ENCODE peak calls at places on chromosomes 1 and 21, in four cellular contexts. V, N, P and H are unnamed samples.

GRCh38 chr1:184621262-184621661 is 133.4 kb downstream of the EDEM3 start:
- DNase-seq in V (no peak), P (peak), N (peak), H (no peak)

GRCh38 chr1:39484564-39484963 is 6.9 kb upstream of the BMP8A start:
- DNase-seq in V (no peak), P (no peak), N (no peak), H (no peak)

GRCh38 chr1:154720328-154721301 is 112.6 kb upstream of the ADAR start:
- DNase-seq in N (no peak), V (no peak), P (no peak), H (no peak)

GRCh38 chr21:16455978-16456377 is 726.2 kb downstream of the USP25 start:
- DNase-seq in V (no peak), N (peak), P (no peak), H (no peak)

GRCh38 chr1:244970236-244970652 is 105.9 kb upstream of the HNRNPU start:
- DNase-seq in N (no peak), V (no peak), P (peak), H (no peak)

GRCh38 chr1:162881590-162881989 is 20.6 kb upstream of the CCDC190 start:
- DNase-seq in V (no peak), N (no peak), P (no peak), H (no peak)

GRCh38 chr1:25573961-25574360 is 30.6 kb downstream of the LDLRAP1 start:
- DNase-seq in P (no peak), V (no peak), N (no peak), H (no peak)

GRCh38 chr21:39083377-39084008 is 99.8 kb downstream of the PSMG1 start:
- DNase-seq in V (no peak), P (no peak), N (peak), H (no peak)

GRCh38 chr1:226133504-226134123 is 52.9 kb downstream of the ACBD3 start:
- DNase-seq in P (no peak), V (peak), N (no peak), H (no peak)

GRCh38 chr1:67393737-67394136 is 36.5 kb downstream of the SERBP1 start:
- DNase-seq in N (no peak), V (no peak), P (no peak), H (no peak)

GRCh38 chr1:40802078-40803075 is 18.8 kb downstream of the KCNQ4 start:
- DNase-seq in V (peak), N (peak), P (peak), H (peak)

GRCh38 chr1:219544163-219544846 is 68.6 kb downstream of the ZC3H11B start:
- DNase-seq in P (no peak), V (no peak), N (no peak), H (no peak)
- TF ChIP-seq CTCF in P (no peak), V (no peak), N (peak), H (peak)

GRCh38 chr1:203176273-203176672 is 647 bp upstream of the MYBPH start:
- DNase-seq in N (no peak), V (no peak), P (no peak), H (no peak)
- H3K4me3 ChIP-seq in N (no peak), V (no peak), P (no peak), H (no peak)

GRCh38 chr1:53636621-53637171 is 102.3 kb downstream of the GLIS1 start:
- DNase-seq in V (no peak), N (no peak), P (no peak), H (no peak)
- TF ChIP-seq CTCF in V (no peak), N (no peak), P (no peak), H (no peak)

GRCh38 chr1:156707027-156707426 is 1.6 kb upstream of the CRABP2 start:
- DNase-seq in P (no peak), N (no peak), V (no peak), H (no peak)

GRCh38 chr1:156705321-156705917 is at the start of gene CRABP2:
- DNase-seq in P (no peak), V (peak), N (peak), H (no peak)

GRCh38 chr1:156707486-156708244 is 2.3 kb upstream of the CRABP2 start:
- DNase-seq in V (peak), N (peak), P (peak), H (no peak)

GRCh38 chr1:156705918-156706646 is 699 bp upstream of the CRABP2 start:
- DNase-seq in N (peak), V (peak), P (no peak), H (no peak)

GRCh38 chr1:156706647-156707008 is 1.2 kb upstream of the CRABP2 start:
- DNase-seq in V (peak), N (peak), P (peak), H (no peak)
- H3K4me3 ChIP-seq in V (peak), N (peak), P (peak), H (peak)

GRCh38 chr1:19879227-19879626 is 3.0 kb upstream of the OTUD3 start:
- DNase-seq in P (no peak), V (no peak), N (no peak), H (no peak)

GRCh38 chr1:19885821-19886220 is 3.6 kb downstream of the OTUD3 start:
- DNase-seq in P (no peak), N (peak), V (no peak), H (no peak)

GRCh38 chr1:19888112-19888511 is 5.9 kb downstream of the OTUD3 start:
- DNase-seq in N (no peak), P (no peak), V (no peak), H (no peak)

GRCh38 chr1:19882111-19883071 is at the start of gene OTUD3:
- DNase-seq in V (peak), N (peak), P (peak), H (peak)

GRCh38 chr1:19884312-19884711 is 2.1 kb downstream of the OTUD3 start:
- DNase-seq in P (no peak), V (no peak), N (no peak), H (no peak)
- TF ChIP-seq CTCF in P (no peak), V (no peak), N (no peak), H (no peak)

DNA sequence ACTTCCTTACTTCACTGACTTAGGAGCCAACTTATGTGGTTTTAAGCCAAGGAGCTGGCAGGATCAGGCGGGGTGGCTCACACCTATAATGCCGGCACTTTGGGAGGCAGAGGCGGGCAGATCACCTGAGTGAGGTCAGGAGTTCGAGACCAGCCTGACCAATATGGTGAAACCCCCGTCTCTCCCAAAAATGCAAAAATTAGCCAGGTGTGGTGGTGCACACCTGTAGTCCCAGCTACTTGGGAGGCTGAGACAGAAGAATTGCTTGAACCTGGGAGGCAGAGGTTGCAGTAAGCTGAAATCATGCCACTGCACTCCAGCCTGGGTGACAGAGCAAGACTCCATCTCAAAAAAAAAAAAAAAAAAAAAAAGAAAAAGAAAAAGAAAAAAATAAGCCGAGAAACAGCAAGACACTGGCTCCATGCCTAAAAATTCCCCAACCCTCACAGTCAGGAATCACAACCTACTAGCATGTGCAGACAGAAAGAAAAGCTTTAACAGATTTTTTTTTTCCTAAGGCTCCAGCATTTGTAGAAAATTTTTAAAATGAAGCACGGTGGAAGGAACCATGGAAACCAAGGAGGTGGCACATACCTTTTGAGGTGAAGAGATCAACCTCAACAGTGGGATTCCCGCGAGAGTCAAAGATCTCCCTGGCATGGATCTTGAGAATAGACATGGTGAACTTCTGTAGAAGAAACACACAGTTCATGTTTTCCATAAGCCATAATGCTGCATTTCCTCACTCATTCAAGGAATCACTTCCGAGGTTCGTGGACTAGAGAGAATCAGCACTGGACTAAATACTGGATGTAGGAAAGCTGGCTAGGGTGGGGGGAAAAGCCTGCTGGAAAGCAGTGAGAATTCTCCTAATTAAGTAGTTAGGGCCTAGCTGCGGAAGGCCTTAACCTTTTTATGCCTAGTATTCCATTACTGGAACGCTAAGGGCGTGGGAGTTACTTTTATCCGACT is 4.0 kb downstream of the ENO1 start:
- DNase-seq in V (no peak), N (peak), P (no peak), H (no peak)
- H3K4me3 ChIP-seq in V (no peak), N (no peak), P (peak), H (no peak)

GRCh38 chr1:2372551-2373490 is 18.5 kb downstream of the MORN1 start:
- DNase-seq in V (no peak), N (no peak), P (no peak), H (no peak)

GRCh38 chr1:2374260-2375155 is 16.8 kb downstream of the MORN1 start:
- DNase-seq in N (no peak), V (no peak), P (no peak), H (no peak)

GRCh38 chr1:2375246-2375922 is 16.0 kb downstream of the MORN1 start:
- DNase-seq in N (no peak), P (no peak), V (no peak), H (no peak)

GRCh38 chr1:2375923-2376260 is 15.5 kb downstream of the MORN1 start:
- DNase-seq in V (no peak), N (no peak), P (no peak), H (no peak)

DNA sequence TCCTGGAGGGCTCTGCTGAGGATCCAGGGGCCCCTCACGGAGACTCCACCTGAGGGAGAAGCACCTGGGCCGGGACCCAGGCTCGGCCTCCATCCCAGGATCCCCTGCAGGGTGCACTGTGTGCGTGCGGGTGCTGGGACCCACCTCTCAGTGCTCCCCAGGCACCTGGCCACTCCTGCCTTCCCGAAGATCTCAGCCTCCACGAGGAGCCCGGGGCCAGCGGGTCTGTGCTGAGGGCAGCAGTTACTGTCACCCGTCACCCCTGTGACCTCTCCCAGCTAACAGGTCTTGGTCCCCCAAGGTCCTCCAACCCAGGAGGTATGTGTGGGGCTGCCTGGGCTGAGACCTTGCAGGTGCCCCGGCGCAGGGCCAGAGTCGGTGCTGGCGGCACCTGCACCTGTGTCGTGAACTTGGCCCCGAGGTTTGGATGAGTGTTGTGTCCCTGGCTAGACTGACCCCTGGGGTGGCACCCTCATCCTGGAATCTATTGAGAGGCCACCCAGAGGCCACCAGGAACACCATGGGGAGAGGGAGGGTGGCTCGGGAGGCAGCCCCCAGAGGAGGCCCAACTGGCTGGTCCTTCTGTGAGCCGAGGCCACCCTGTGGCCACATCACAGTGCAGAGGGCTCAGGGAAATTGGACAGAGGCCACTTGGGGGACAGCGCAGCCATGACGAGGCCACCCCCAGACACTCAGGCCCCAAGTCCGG is 17.6 kb downstream of the MORN1 start:
- DNase-seq in N (no peak), V (no peak), P (no peak), H (no peak)
- TF ChIP-seq CTCF in N (peak), V (no peak), P (no peak), H (no peak)

DNA sequence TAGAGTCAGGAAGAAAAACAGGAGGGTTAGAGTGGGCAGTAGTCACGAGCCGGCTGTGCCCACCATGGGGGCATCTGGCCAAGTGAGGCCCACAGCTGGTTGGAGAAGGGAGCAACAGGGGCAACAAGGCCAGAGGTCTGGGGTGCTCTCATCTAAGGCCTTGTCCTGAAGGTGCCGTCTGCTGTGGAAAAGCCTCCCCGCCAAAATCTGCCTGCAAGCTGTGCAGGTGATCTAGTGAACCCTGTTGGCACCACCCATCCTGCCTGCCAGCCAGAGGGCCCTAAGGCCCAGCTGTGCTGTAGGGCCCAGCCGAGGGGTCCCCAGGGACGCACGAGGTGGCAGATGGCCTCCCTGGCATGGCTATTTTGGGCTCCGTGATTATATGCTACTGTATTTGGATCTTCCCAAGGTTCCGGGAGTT is 51.3 kb downstream of the LGR6 start:
- DNase-seq in V (no peak), P (no peak), N (no peak), H (no peak)
- H3K4me3 ChIP-seq in V (no peak), P (no peak), N (no peak), H (no peak)

GRCh38 chr1:36386262-36387140 is 777 bp upstream of the STK40 start:
- DNase-seq in P (peak), N (peak), V (peak), H (peak)
- TF ChIP-seq CTCF in P (no peak), N (no peak), V (no peak), H (no peak)